ENCODE peak calls at places on chromosomes 7 and 10, in seven cellular contexts. J is stimulated activated CD4-positive, alpha-beta T cell treated with anti-CD3 and anti-CD28 coated beads, TNF-alpha, amount 100 ng/mL, for 4 hours; Y is stimulated activated CD8-positive, alpha-beta memory T cell treated with anti-CD3 and anti-CD28 coated beads, Interleukin-7, amount 100 ng/mL, for 4 hours; C is uterus; B is nephron progenitor cell; M is IMR-90; P is WTC11. S is an unnamed sample.

GRCh38 chr10:60937784-60938654 is 6.0 kb downstream of the RHOBTB1 start:
- DNase-seq in J (no peak), Y (no peak), C (no peak), B (no peak), M (peak; percentile 76), P (no peak), S (no peak)

GRCh38 chr7:68411742-68412141 is 1186.5 kb upstream of the AUTS2 start:
- DNase-seq in J (no peak), Y (no peak), C (no peak), B (no peak), M (no peak), P (no peak), S (no peak)

GRCh38 chr7:83629117-83629880 is 19.6 kb downstream of the SEMA3E start:
- DNase-seq in J (no peak), Y (no peak), C (no peak), B (peak; percentile 56), M (no peak), P (peak; percentile 47), S (no peak)

GRCh38 chr10:132486539-132487121 is 51.0 kb upstream of the INPP5A start:
- DNase-seq in J (no peak), Y (no peak), C (peak; percentile 16), B (no peak), M (no peak), P (peak; percentile 18), S (no peak)

GRCh38 chr7:99975782-99976521 is at the start of gene AZGP1:
- DNase-seq in J (no peak), Y (no peak), C (no peak), B (no peak), M (no peak), P (no peak), S (no peak)

GRCh38 chr10:28592953-28593352 is 60.0 kb downstream of the WAC start:
- DNase-seq in J (no peak), Y (no peak), C (no peak), B (no peak), M (peak; percentile 88), P (no peak), S (no peak)

GRCh38 chr10:110502851-110503301 is 5.2 kb downstream of the DUSP5 start:
- DNase-seq in J (no peak), Y (no peak), C (peak; percentile 59), B (no peak), M (peak; percentile 80), P (no peak), S (peak; percentile 88)

GRCh38 chr10:103327906-103328305 is 23.0 kb downstream of the PCGF6 start:
- DNase-seq in J (no peak), Y (no peak), C (no peak), B (no peak), M (no peak), P (no peak), S (no peak)

GRCh38 chr7:142478479-142479220 is 220.8 kb upstream of the PRSS58 start:
- DNase-seq in J (no peak), Y (no peak), C (no peak), B (no peak), M (peak; percentile 64), P (peak; percentile 38), S (no peak)

GRCh38 chr7:16266877-16267276 is 154.5 kb downstream of the CRPPA start:
- DNase-seq in J (no peak), Y (no peak), C (no peak), B (no peak), M (no peak), P (no peak), S (no peak)

GRCh38 chr10:110535958-110536891 is 31.3 kb upstream of the SMC3 start:
- DNase-seq in J (peak; percentile 42), Y (peak; percentile 80), C (no peak), B (no peak), M (peak; percentile 92), P (peak; percentile 30), S (peak; percentile 47)

GRCh38 chr10:35432781-35433338 is 96.6 kb downstream of the CCNY start:
- DNase-seq in J (no peak), Y (no peak), C (no peak), B (no peak), M (no peak), P (no peak), S (no peak)

S was measured in astrocyte of the cerebellum.